ENCODE peak calls at places on chromosomes 6 and 20, in six cellular contexts. I is SK-N-SH, Y is H1, E is K562, A is HCT116, P is HepG2. M is an unnamed sample.

GRCh38 chr6:38572186-38572813 is 67.4 kb downstream of the BTBD9 start:
- DNase-seq in I (no peak), E (no peak), P (no peak), Y (no peak), A (no peak), M (no peak)

GRCh38 chr20:35953411-35954199 is 697 bp downstream of the SCAND1 start:
- DNase-seq in A (no peak), E (peak), Y (no peak), I (peak), P (no peak), M (peak)

GRCh38 chr6:131920656-131921055 is 30.5 kb downstream of the CCN2 start:
- DNase-seq in I (no peak), Y (no peak), A (no peak), E (no peak), P (no peak), M (no peak)

GRCh38 chr6:135419162-135419561 is 78.4 kb downstream of the AHI1 start:
- DNase-seq in E (peak), P (no peak), A (no peak), I (no peak), Y (no peak), M (no peak)

GRCh38 chr6:90295854-90296345 is 743 bp downstream of the BACH2 start:
- DNase-seq in I (peak), Y (no peak), E (peak), P (no peak), A (no peak), M (peak)

GRCh38 chr6:36683145-36683655 is 4.7 kb downstream of the CDKN1A start:
- DNase-seq in A (no peak), I (no peak), E (no peak), Y (no peak), P (no peak), M (no peak)

GRCh38 chr20:53622247-53623114 is 28.8 kb upstream of the ZNF217 start:
- DNase-seq in E (no peak), I (no peak), A (no peak), P (peak), Y (no peak), M (no peak)

GRCh38 chr20:41141153-41141815 is 3.9 kb downstream of the PLCG1 start:
- DNase-seq in E (peak), Y (no peak), A (no peak), P (peak), I (peak), M (no peak)

GRCh38 chr6:20991910-20992309 is 457.7 kb downstream of the CDKAL1 start:
- DNase-seq in P (peak), A (no peak), I (no peak), E (no peak), Y (no peak), M (no peak)

DNA sequence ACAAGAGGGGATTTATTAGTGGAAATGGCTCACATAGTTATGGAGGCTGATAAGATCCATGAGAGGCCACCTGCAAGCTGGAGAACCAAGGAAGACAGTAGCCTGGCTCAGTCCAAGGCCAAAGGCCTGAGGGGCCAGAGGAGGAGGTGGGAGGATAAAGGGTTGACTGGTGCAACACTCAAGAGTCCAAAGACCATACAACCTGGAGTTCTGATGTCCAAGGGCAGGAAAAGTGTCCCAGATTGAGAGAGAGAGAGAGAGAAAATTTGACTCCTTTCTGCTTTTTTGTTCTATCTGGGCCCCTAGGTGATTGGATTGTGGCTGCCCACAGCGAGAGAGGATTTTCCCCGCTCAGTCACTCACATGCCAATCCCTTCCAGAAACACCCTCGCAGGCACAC is 8.0 kb downstream of the HLA-F start:
- DNase-seq in E (no peak), Y (no peak), I (no peak), P (no peak), A (no peak), M (no peak)
- TF ChIP-seq JUND in E (no peak), Y (no peak), I (no peak), P (no peak), A (no peak), M (no peak)

GRCh38 chr20:43914286-43914685 is 366 bp upstream of the TOX2 start:
- DNase-seq in P (no peak), A (no peak), Y (no peak), E (no peak), I (no peak), M (no peak)

GRCh38 chr20:43916073-43916874 is 1.6 kb downstream of the TOX2 start:
- DNase-seq in E (no peak), I (peak), Y (no peak), A (no peak), P (no peak), M (no peak)

GRCh38 chr20:43914697-43915208 is at the start of gene TOX2:
- DNase-seq in A (no peak), E (peak), Y (no peak), P (no peak), I (peak), M (no peak)

GRCh38 chr20:43916875-43917371 is 2.3 kb downstream of the TOX2 start:
- DNase-seq in P (no peak), A (no peak), I (no peak), E (no peak), Y (no peak), M (no peak)

GRCh38 chr20:43915209-43916072 is 789 bp downstream of the TOX2 start:
- DNase-seq in E (no peak), I (peak), Y (no peak), P (no peak), A (no peak), M (no peak)
- TF ChIP-seq JUND in E (no peak), I (no peak), Y (no peak), P (no peak), A (no peak), M (no peak)

GRCh38 chr6:142304241-142304640 is 2.4 kb downstream of the ADGRG6 start:
- DNase-seq in I (no peak), Y (no peak), P (peak), E (no peak), A (no peak), M (no peak)
- TF ChIP-seq JUND in I (no peak), Y (no peak), P (no peak), E (no peak), A (no peak), M (no peak)

DNA sequence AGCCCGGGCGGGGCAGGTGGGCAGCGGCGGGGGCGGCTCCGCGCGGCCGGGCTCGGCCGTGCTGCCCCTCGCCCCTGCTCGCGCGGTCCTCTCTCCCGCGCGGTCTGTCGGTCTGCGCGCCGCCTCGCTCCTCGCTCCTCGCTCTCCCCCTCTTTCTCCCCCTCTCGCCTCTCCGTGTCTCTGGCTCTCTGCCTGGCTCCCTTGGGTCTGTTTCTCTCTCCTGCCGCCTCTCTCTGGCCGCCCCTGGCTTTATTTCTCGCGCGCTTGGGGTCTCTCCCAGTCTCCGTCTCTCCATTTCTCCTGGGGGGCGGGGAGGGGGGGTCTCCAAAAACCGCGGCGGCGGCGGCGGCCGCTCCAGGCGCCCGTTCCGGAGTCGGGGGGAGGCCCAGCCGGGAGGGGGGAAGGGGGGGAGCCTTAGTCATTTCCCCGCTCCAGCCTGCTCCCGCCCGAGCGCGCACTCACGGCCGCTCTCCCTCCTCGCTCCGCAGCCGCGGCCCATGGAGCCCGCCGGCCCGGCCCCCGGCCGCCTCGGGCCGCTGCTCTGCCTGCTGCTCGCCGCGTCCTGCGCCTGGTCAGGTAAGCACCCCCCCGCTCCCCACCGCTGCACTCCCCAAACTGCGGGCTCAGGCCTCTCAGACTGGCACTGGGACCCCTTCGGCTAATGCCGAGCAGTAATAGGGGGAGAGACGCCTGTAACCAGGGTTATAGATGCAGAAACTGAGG is at the start of gene SIRPA:
- DNase-seq in I (peak), Y (no peak), A (no peak), P (no peak), E (peak), M (peak)
- TF ChIP-seq JUND in I (no peak), Y (no peak), A (no peak), P (no peak), E (no peak), M (no peak)

GRCh38 chr6:114344216-114344970 is 1.6 kb upstream of the HS3ST5 start:
- DNase-seq in Y (no peak), A (no peak), P (no peak), E (no peak), I (no peak), M (no peak)

GRCh38 chr6:114342826-114343781 is at the start of gene HS3ST5:
- DNase-seq in I (peak), E (no peak), A (peak), P (peak), Y (no peak), M (peak)

GRCh38 chr6:114343782-114344144 is 940 bp upstream of the HS3ST5 start:
- DNase-seq in Y (no peak), I (no peak), A (no peak), P (no peak), E (no peak), M (no peak)

GRCh38 chr6:114339706-114340105 is 3.1 kb downstream of the HS3ST5 start:
- DNase-seq in Y (no peak), A (no peak), P (peak), I (no peak), E (no peak), M (no peak)

GRCh38 chr6:114342086-114342825 is 567 bp downstream of the HS3ST5 start:
- DNase-seq in P (no peak), Y (no peak), I (peak), E (no peak), A (no peak), M (no peak)
- TF ChIP-seq JUND in P (no peak), Y (no peak), I (no peak), E (no peak), A (no peak), M (no peak)

GRCh38 chr6:81242634-81243033 is 509.8 kb downstream of the TENT5A start:
- DNase-seq in P (no peak), E (no peak), Y (no peak), A (no peak), I (no peak), M (no peak)

GRCh38 chr6:81241126-81241525 is 511.4 kb downstream of the TENT5A start:
- DNase-seq in A (no peak), P (no peak), Y (no peak), I (no peak), E (no peak), M (no peak)

GRCh38 chr6:81241717-81242116 is 510.8 kb downstream of the TENT5A start:
- DNase-seq in Y (no peak), A (peak), I (peak), P (peak), E (no peak), M (peak)

GRCh38 chr6:81246200-81246599 is 506.3 kb downstream of the TENT5A start:
- DNase-seq in I (no peak), Y (no peak), A (no peak), E (no peak), P (no peak), M (no peak)
- TF ChIP-seq JUND in I (no peak), Y (no peak), A (no peak), E (no peak), P (no peak), M (no peak)

DNA sequence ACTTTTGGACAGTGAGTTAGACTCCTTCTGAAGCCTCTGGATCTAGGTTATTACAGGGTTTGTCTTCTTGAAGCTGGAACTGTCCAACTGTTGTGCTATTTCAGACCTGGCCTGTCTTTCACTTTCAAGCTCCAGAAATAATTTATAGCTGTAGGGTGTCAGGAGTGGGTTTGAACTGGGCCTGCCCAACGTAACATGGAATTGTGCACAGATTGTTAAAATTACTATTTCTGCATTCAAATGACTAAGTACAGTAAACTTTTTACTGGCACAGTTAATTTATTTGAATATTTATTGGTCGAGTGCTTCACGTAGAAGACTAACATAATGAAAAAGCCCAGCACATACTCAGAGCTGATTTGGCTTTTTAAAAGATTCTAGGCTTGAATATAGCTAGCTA is 74.3 kb downstream of the ARID1B start:
- DNase-seq in E (no peak), Y (no peak), I (no peak), A (no peak), P (no peak), M (no peak)
- TF ChIP-seq JUND in E (no peak), Y (no peak), I (no peak), A (no peak), P (no peak), M (no peak)

GRCh38 chr6:41937472-41937871 is 4.1 kb downstream of the CCND3 start:
- DNase-seq in E (no peak), Y (no peak), I (no peak), P (no peak), A (no peak), M (no peak)

GRCh38 chr6:41936073-41936837 is 5.4 kb downstream of the CCND3 start:
- DNase-seq in Y (no peak), I (peak), P (peak), A (peak), E (peak), M (peak)

GRCh38 chr6:41938590-41938989 is 3.0 kb downstream of the CCND3 start:
- DNase-seq in E (no peak), I (no peak), P (no peak), A (no peak), Y (no peak), M (no peak)

GRCh38 chr6:41939091-41939847 is 2.3 kb downstream of the CCND3 start:
- DNase-seq in E (peak), I (no peak), A (no peak), P (no peak), Y (no peak), M (no peak)

DNA sequence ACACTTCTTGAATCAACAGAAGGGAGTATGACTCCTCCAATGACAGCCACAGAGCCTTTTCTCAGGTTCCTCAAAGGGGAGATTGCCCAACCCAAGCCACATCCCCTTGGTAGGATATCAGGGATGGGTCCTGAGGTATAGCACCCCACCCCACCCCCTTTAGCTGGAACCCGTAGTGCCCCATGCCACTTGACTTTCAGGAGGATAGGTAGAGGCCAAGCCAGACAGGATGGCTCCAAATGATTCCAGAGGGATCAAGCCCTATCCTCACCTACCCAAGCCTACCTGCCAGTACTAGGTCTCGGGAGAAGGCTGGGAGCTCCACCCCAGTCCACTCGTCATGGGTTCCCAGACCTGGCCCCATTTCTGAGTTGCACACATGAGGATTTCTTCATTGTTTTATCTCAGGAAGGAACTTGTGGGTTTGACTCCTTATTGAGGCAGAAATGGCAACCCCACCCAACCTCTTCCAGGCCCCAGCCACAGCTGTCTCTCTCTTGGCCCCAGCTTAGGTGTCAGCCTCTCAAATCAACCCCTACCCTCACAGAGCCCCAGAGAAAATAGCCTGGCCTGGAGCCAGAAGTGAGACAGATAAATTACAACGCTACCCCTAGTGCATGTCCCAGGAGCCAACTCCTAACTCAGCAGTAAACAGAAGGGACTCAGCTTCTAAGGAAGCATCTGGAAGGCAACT is 3.6 kb downstream of the CCND3 start:
- DNase-seq in P (no peak), A (no peak), Y (no peak), I (no peak), E (peak), M (no peak)
- TF ChIP-seq JUND in P (no peak), A (no peak), Y (no peak), I (no peak), E (no peak), M (no peak)

M was measured in T47D.